ENCODE peak calls at places on chromosomes 4 and X, in six cellular contexts. C, H, O, A, L and S are unnamed samples.

GRCh38 chr4:6753103-6753560 is 29.4 kb upstream of the KIAA0232 start:
- DNase-seq in C (no peak), H (no peak), O (no peak), A (no peak), L (no peak), S (no peak)

GRCh38 chr4:77052352-77052751 is 23.4 kb downstream of the CCNI start:
- DNase-seq in C (no peak), H (no peak), O (peak), A (no peak), L (peak), S (no peak)

GRCh38 chrX:19512961-19513360 is 2.3 kb downstream of the MAP3K15 start:
- DNase-seq in C (no peak), H (no peak), O (no peak), A (no peak), L (no peak), S (no peak)

GRCh38 chr4:7547368-7548040 is 112.8 kb upstream of the PSAPL1 start:
- DNase-seq in C (no peak), H (peak), O (no peak), A (no peak), L (no peak), S (no peak)

GRCh38 chrX:118364261-118364660 is 18.4 kb downstream of the WDR44 start:
- DNase-seq in C (no peak), H (no peak), O (no peak), A (no peak), L (no peak), S (no peak)

GRCh38 chr4:138898282-138898681 is 117.3 kb upstream of the NOCT start:
- DNase-seq in C (no peak), H (no peak), O (no peak), A (no peak), L (no peak), S (no peak)

GRCh38 chrX:103585421-103586313 is at the start of gene TCEAL4:
- DNase-seq in C (no peak), H (peak), O (no peak), A (no peak), L (peak), S (no peak)

GRCh38 chrX:135213200-135213844 is 38.5 kb upstream of the ETDA start:
- DNase-seq in C (no peak), H (no peak), O (no peak), A (no peak), L (no peak), S (no peak)

GRCh38 chr4:78612398-78613005 is 60.9 kb downstream of the ANXA3 start:
- DNase-seq in C (no peak), H (peak), O (no peak), A (no peak), L (peak), S (peak)

GRCh38 chrX:21905209-21905735 is 35.2 kb upstream of the SMS start:
- DNase-seq in C (no peak), H (no peak), O (no peak), A (no peak), L (peak), S (peak)

GRCh38 chr4:128357286-128357685 is 69.7 kb upstream of the PGRMC2 start:
- DNase-seq in C (no peak), H (no peak), O (no peak), A (no peak), L (no peak), S (no peak)

GRCh38 chr4:157121396-157121795 is 45.4 kb downstream of the GLRB start:
- DNase-seq in C (no peak), H (no peak), O (no peak), A (no peak), L (no peak), S (no peak)

GRCh38 chrX:67555578-67556203 is 11.9 kb downstream of the AR start:
- DNase-seq in C (no peak), H (peak), O (no peak), A (peak), L (peak), S (peak)

GRCh38 chr4:37095925-37096324 is 148.6 kb upstream of the NWD2 start:
- DNase-seq in C (no peak), H (no peak), O (no peak), A (no peak), L (no peak), S (no peak)

GRCh38 chrX:19514791-19515614 is at the start of gene MAP3K15:
- DNase-seq in C (no peak), H (peak), O (no peak), A (no peak), L (peak), S (peak)

GRCh38 chrX:139200793-139201192 is 329.7 kb upstream of the F9 start:
- DNase-seq in C (no peak), H (no peak), O (no peak), A (no peak), L (no peak), S (no peak)

GRCh38 chr4:119841361-119841760 is 212.8 kb upstream of the PDE5A start:
- DNase-seq in C (no peak), H (no peak), O (no peak), A (no peak), L (no peak), S (no peak)

GRCh38 chrX:48496660-48497059 is 12.1 kb upstream of the PORCN start:
- DNase-seq in C (no peak), H (no peak), O (no peak), A (no peak), L (no peak), S (no peak)

GRCh38 chr4:73236151-73236550 is 22.4 kb downstream of the ANKRD17 start:
- DNase-seq in C (no peak), H (no peak), O (no peak), A (no peak), L (no peak), S (no peak)

GRCh38 chrX:39560285-39560684 is 537.5 kb downstream of the BCOR start:
- DNase-seq in C (no peak), H (no peak), O (no peak), A (no peak), L (no peak), S (no peak)

GRCh38 chrX:49191033-49191871 is 5.1 kb upstream of the PRICKLE3 start:
- DNase-seq in C (peak), H (peak), O (peak), A (peak), L (peak), S (peak)

GRCh38 chr4:147678796-147679549 is 5.0 kb downstream of the PRMT9 start:
- DNase-seq in C (no peak), H (no peak), O (peak), A (no peak), L (peak), S (no peak)

GRCh38 chrX:1391707-1392375 is at the start of gene SLC25A6:
- DNase-seq in C (peak), H (peak), O (peak), A (peak), L (peak), S (peak)

DNA sequence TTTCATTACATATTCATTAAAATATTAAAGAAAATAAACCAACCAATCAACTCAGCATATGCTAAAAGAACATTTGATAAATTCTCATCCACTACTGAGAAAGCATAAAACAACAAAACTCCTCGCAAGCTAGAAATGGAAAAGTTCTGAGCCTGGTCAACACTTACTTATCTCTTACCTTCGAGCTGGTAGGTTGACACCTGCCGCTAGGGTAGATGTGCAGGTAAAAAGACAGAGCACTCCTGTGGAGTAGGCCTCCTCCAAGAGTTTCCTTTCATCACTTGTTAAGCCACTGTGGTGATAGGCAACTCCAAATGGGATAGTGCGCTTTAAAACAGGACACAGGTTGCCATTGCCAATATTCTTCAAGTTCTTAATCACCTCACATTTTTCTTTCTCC is 18.9 kb downstream of the HELQ start:
- DNase-seq in C (no peak), H (no peak), O (no peak), A (no peak), L (peak), S (no peak)
- TF ChIP-seq REST in C (no peak), H (no peak), O (no peak), A (no peak), L (no peak), S (no peak)

GRCh38 chr4:3114377-3114776 is 39.9 kb downstream of the HTT start:
- DNase-seq in C (no peak), H (no peak), O (no peak), A (no peak), L (no peak), S (no peak)

GRCh38 chr4:3112979-3113469 is 38.5 kb downstream of the HTT start:
- DNase-seq in C (no peak), H (no peak), O (no peak), A (no peak), L (no peak), S (no peak)

GRCh38 chr4:3115637-3116300 is 41.3 kb downstream of the HTT start:
- DNase-seq in C (no peak), H (no peak), O (no peak), A (no peak), L (no peak), S (no peak)

GRCh38 chr4:3118281-3118680 is 43.8 kb downstream of the HTT start:
- DNase-seq in C (no peak), H (no peak), O (no peak), A (no peak), L (no peak), S (no peak)

GRCh38 chr4:3116955-3117354 is 42.5 kb downstream of the HTT start:
- DNase-seq in C (no peak), H (no peak), O (no peak), A (no peak), L (no peak), S (no peak)
- TF ChIP-seq POLR2AphosphoS5 in C (no peak), H (no peak), O (no peak), A (no peak), L (no peak), S (no peak)

GRCh38 chr4:16574981-16575380 is 323.5 kb downstream of the LDB2 start:
- DNase-seq in C (no peak), H (no peak), O (no peak), A (no peak), L (no peak), S (no peak)

GRCh38 chr4:16569790-16570189 is 328.7 kb downstream of the LDB2 start:
- DNase-seq in C (no peak), H (no peak), O (no peak), A (no peak), L (no peak), S (no peak)

GRCh38 chr4:16573181-16573580 is 325.3 kb downstream of the LDB2 start:
- DNase-seq in C (no peak), H (no peak), O (no peak), A (no peak), L (no peak), S (no peak)

GRCh38 chr4:16577177-16577576 is 321.3 kb downstream of the LDB2 start:
- DNase-seq in C (no peak), H (no peak), O (no peak), A (no peak), L (no peak), S (no peak)

GRCh38 chr4:16573744-16574143 is 324.7 kb downstream of the LDB2 start:
- DNase-seq in C (no peak), H (no peak), O (no peak), A (no peak), L (no peak), S (no peak)
- H3K4me3 ChIP-seq in C (no peak), H (no peak), O (no peak), A (no peak), L (no peak), S (no peak)

DNA sequence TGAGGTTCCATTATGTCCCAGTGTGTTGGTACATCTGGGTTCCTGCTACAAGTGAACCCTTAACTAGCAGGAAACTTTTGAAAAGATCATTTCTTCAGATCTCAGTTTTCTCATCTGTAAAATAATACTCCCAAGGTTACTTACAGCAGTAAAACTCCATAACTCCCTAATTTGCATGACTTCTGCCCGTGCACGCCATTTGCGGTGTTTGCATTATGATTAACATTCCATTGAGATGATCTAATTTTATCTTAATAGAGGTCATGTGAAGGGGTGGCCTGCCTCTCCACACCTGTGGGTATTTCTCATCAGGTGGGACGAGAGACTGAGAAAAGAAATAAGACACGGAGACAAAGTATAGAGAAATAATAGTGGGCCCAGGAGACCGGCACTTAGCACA is 219.8 kb downstream of the TLL1 start:
- DNase-seq in C (no peak), H (no peak), O (no peak), A (no peak), L (no peak), S (no peak)
- TF ChIP-seq REST in C (no peak), H (no peak), O (no peak), A (no peak), L (no peak), S (no peak)

DNA sequence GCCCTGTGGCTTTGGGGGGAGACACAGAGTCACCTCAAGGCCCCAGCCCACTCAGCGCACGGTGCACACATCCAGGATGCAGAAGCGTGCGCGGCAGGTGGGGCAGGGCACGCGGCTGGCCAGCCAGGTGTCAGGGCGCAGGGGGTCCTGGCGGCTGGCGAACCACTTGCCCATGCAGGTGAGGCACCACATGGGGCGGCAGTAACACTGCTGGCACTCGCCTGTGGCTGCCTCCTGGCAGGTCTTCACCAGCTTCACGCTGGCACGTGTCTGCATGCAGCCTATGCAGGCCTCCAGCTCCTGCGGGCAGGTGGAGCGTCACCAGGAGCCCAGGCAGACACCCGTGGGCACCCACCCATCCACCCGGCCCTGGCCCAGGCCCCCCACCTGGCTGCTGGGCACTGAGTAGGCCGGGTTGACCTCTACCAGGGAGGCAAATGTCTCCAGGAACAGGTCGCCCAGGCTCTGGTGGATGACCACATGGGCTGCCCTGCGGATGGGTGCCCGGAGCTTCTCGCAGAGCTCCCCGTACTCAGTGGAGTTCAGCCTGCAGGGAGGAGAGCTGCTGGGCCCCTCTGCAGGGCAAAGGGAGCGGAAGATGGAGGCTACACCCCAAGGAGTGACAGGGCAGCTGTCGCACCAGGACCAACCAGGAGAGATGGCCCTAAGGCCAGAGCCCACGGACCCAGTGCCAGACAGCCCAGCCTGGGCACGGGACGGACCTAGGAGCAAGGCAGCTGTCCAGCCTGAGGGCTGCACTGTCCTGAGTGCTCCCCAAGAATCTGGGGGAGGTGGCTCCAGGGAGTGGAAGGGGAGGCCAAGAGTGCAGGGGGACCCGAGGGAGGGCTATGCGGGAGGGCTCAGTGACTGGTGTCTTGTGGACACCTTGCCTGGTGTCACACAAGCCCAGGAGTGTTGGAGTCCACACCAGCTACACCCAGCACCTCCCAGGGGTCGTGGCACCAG is 3.7 kb downstream of the TMEM129 start:
- DNase-seq in C (no peak), H (peak), O (no peak), A (no peak), L (no peak), S (no peak)
- TF ChIP-seq POLR2AphosphoS5 in C (peak), H (no peak), O (no peak), A (no peak), L (no peak), S (no peak)